ENCODE peak calls at places on chromosomes 12 and 14, in eight cellular contexts. C is upper lobe of left lung, V is ovary, E is heart left ventricle, L is IMR-90, A is HCT116, F is esophagus squamous epithelium, O is tibial nerve. N is an unnamed sample.
A peak's percentile ranks its signal among the peaks of the same experiment; 100 is the strongest.

GRCh38 chr14:61101803-61102548 is 120.9 kb downstream of the SLC38A6 start:
- DNase-seq in C (no peak), V (no peak), E (no peak), L (peak; percentile 65), A (no peak), F (no peak), O (no peak), N (no peak)

GRCh38 chr12:60830381-60830780 is 1234.6 kb downstream of the SLC16A7 start:
- DNase-seq in C (no peak), V (no peak), E (no peak), L (peak; percentile 23), A (no peak), F (no peak), O (no peak), N (no peak)

GRCh38 chr14:31371651-31372050 is 48.7 kb downstream of the HEATR5A start:
- DNase-seq in C (no peak), V (no peak), E (no peak), L (no peak), A (no peak), F (no peak), O (no peak), N (no peak)

GRCh38 chr12:89901319-89901718 is 192.7 kb upstream of the ATP2B1 start:
- DNase-seq in C (no peak), V (no peak), E (no peak), L (no peak), A (no peak), F (no peak), O (no peak), N (no peak)

GRCh38 chr14:100738704-100739131 is 12.0 kb downstream of the DLK1 start:
- DNase-seq in C (peak; percentile 15), V (no peak), E (peak; percentile 9), L (no peak), A (no peak), F (no peak), O (no peak), N (no peak)

GRCh38 chr12:84643993-84644392 is 268.6 kb downstream of the SLC6A15 start:
- DNase-seq in C (no peak), V (no peak), E (no peak), L (no peak), A (no peak), F (no peak), O (no peak), N (no peak)

GRCh38 chr14:53109028-53109687 is 44.0 kb downstream of the DDHD1 start:
- DNase-seq in C (no peak), V (no peak), E (no peak), L (no peak), A (no peak), F (no peak), O (no peak), N (peak; percentile 73)

GRCh38 chr12:115456946-115457689 is 773.1 kb upstream of the TBX3 start:
- DNase-seq in C (no peak), V (no peak), E (no peak), L (no peak), A (peak; percentile 24), F (no peak), O (no peak), N (no peak)

GRCh38 chr12:48118491-48118890 is 673 bp upstream of the PFKM start:
- DNase-seq in C (no peak), V (no peak), E (no peak), L (no peak), A (no peak), F (no peak), O (no peak), N (no peak)

GRCh38 chr14:21913759-21914158 is 240.1 kb upstream of the OR4E1 start:
- DNase-seq in C (peak; percentile 43), V (no peak), E (no peak), L (peak; percentile 38), A (peak; percentile 71), F (no peak), O (no peak), N (peak; percentile 72)

GRCh38 chr12:42325326-42325775 is 543 bp downstream of the ZCRB1 start:
- DNase-seq in C (no peak), V (no peak), E (no peak), L (peak; percentile 2), A (no peak), F (no peak), O (no peak), N (no peak)

GRCh38 chr12:80565276-80565675 is 121.2 kb downstream of the PTPRQ start:
- DNase-seq in C (no peak), V (no peak), E (no peak), L (peak; percentile 84), A (no peak), F (no peak), O (no peak), N (no peak)

GRCh38 chr14:70002589-70003240 is 123.5 kb downstream of the SMOC1 start:
- DNase-seq in C (no peak), V (no peak), E (no peak), L (peak; percentile 58), A (no peak), F (no peak), O (no peak), N (no peak)

GRCh38 chr12:103495158-103495782 is 498 bp downstream of the C12orf42 start:
- DNase-seq in C (no peak), V (no peak), E (no peak), L (no peak), A (no peak), F (peak; percentile 23), O (no peak), N (peak; percentile 86)

GRCh38 chr14:102063808-102064429 is 22.9 kb downstream of the HSP90AA1 start:
- DNase-seq in C (no peak), V (no peak), E (no peak), L (no peak), A (no peak), F (no peak), O (no peak), N (no peak)

GRCh38 chr12:96103067-96103650 is 67.8 kb upstream of the LTA4H start:
- DNase-seq in C (peak; percentile 21), V (no peak), E (peak; percentile 36), L (no peak), A (no peak), F (no peak), O (no peak), N (no peak)
- H3K27ac ChIP-seq in C (no peak overlapping the region), V (no peak overlapping the region), E (peak overlapping the region; percentile 14), L (no peak overlapping the region), A (no peak overlapping the region), F (peak overlapping the region; percentile 19), O (no peak overlapping the region), N (peak overlapping the region; percentile 5)

DNA sequence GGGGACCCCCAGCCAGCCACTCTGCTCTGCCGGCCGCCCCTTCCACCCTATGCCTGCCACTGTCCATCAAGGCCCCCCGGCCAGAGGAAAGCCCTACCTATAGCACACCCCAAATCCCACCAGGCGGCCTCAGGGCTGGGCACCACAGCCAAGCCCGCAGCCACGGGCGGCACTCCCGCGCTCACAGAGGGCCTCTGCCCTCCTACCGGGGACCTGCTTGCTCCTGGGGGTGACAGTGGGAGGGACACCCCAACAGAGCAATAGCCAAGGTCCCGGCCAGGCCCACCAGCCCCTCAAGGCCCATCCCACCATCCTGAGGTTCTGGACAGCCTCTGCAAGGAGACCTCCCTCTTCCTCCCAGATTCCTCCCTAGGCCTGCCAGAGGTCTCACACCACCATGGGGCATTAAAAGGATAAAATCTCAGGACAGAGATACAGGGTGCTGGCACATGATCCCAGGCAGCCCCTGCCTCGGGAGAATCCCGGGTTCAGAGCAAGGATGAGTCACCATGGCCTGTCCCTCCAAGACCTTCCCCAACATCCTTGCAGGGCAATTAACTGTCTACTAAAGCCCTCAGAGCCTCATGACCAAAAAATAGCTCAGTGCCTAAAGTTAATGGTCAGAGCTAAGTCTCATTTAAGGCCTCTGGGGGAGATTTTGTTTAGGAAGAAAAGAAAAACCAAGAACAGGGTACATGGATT is 17.1 kb downstream of the CCDC85C start:
- DNase-seq in C (no peak), V (no peak), E (no peak), L (no peak), A (no peak), F (no peak), O (no peak), N (no peak)
- H3K4me1 ChIP-seq in C (peaks cover 33% of the 10 kb centered on the region), V (peaks cover 13% of the 10 kb centered on the region), E (peaks cover 44% of the 10 kb centered on the region), L (peaks cover 40% of the 10 kb centered on the region), A (peaks cover 28% of the 10 kb centered on the region), F (peaks cover 12% of the 10 kb centered on the region), O (peaks cover 27% of the 10 kb centered on the region), N (no peaks in the 10 kb centered on the region)

DNA sequence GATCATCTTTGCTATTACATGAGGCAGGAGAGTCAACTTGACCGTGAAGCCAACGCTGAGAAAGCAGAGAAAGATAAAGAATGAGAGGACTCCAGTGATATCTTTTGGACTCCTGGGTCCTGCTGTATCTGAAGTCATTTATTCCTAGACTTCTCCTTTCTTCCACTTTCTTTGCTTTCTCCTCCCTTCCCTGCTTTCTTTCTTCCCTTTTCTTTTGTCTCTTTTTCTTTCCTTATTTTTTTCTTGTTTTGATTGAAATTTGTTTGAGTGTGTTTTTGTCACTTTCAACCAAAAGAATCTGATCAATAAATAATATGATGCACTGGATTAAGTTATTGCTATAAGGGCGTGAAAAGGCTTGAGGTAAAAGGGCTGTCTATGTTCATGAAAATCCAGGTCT is 13.4 kb upstream of the GALNT6 start:
- DNase-seq in C (no peak), V (no peak), E (no peak), L (no peak), A (no peak), F (no peak), O (no peak), N (no peak)
- TF ChIP-seq POLR2A in C (no peak), V (no peak), E (no peak), L (no peak), A (no peak), F (no peak), O (no peak), N (no peak)

DNA sequence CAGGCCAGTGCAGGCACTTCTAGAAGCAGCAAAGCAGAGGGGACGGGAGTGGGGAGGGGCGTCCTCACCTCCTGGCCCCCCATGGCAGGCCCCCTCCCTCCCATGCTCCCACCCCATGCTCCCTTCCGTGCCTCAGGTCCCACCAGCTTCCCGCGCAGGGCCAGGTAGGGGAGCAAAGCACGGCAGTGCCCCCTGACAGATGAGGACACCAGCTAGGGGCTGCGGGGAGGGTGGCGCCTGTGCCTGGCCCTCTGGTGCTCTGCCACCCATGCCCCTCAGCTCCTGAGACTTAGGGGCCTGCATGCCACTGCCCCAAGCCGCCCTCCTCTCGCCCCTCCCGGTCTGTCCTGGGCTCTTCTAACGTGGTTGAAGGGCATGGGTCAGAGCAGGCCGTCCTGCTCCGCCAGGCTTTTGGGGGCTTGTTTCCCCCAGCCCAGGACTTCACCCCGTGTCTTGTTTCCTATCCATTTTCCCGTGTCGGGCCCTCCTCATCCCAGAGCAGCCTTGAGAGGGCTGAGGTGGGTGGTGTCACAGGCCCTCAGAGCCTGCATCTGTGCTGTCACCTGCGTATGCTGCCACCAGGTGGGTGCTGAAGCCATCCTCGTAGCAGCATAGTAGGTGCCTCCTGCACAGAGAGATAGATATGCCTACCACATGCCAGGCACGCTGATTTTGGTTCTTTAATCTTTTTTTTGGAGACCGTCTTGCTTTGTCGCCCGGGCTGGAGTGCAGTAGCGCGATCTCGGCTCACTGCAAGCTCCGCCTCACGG is 10.2 kb downstream of the TRMT61A start:
- DNase-seq in C (no peak), V (no peak), E (peak; percentile 32), L (no peak), A (no peak), F (no peak), O (no peak), N (no peak)
- H3K27ac ChIP-seq in C (peak overlapping the region; percentile 66), V (no peak overlapping the region), E (peak overlapping the region; percentile 68), L (no peak overlapping the region), A (no peak overlapping the region), F (peak overlapping the region; percentile 79), O (peak overlapping the region; percentile 27), N (peak overlapping the region; percentile 13)

GRCh38 chr12:3230758-3231375 is 153.7 kb downstream of the TSPAN9 start:
- DNase-seq in C (no peak), V (no peak), E (no peak), L (no peak), A (no peak), F (no peak), O (no peak), N (no peak)
- H3K4me1 ChIP-seq in C (no peaks in the 10 kb centered on the region), V (peaks cover 13% of the 10 kb centered on the region), E (peaks cover 55% of the 10 kb centered on the region), L (peaks cover 12% of the 10 kb centered on the region), A (peaks cover 7% of the 10 kb centered on the region), F (no peaks in the 10 kb centered on the region), O (peaks cover 31% of the 10 kb centered on the region), N (no peaks in the 10 kb centered on the region)

N was measured in Peyer's patch.